ENCODE peak calls at places on chromosomes 3 and 15, in seven cellular contexts. N, C, U, E, D, I and G are unnamed samples.

GRCh38 chr3:31504230-31504629 is 28.5 kb upstream of the STT3B start:
- DNase-seq in N (no peak), C (no peak), U (no peak), E (no peak), D (no peak), I (no peak), G (no peak)

GRCh38 chr3:149527531-149528343 is 53.2 kb downstream of the TM4SF4 start:
- DNase-seq in N (no peak), C (no peak), U (no peak), E (no peak), D (no peak), I (no peak), G (peak; percentile 13)

GRCh38 chr15:48354694-48355303 is 23.6 kb downstream of the DUT start:
- DNase-seq in N (no peak), C (no peak), U (no peak), E (no peak), D (no peak), I (no peak), G (no peak)

GRCh38 chr3:150351398-150351797 is 56.7 kb upstream of the TSC22D2 start:
- DNase-seq in N (no peak), C (no peak), U (no peak), E (no peak), D (no peak), I (no peak), G (no peak)

GRCh38 chr15:59296181-59296617 is 76.5 kb downstream of the MYO1E start:
- DNase-seq in N (no peak), C (no peak), U (no peak), E (peak; percentile 75), D (no peak), I (no peak), G (no peak)

GRCh38 chr3:102125197-102125993 is 276.1 kb downstream of the NFKBIZ start:
- DNase-seq in N (no peak), C (no peak), U (no peak), E (no peak), D (no peak), I (no peak), G (no peak)

GRCh38 chr15:32704343-32705076 is 13.3 kb upstream of the GREM1 start:
- DNase-seq in N (no peak), C (no peak), U (no peak), E (no peak), D (no peak), I (no peak), G (no peak)

GRCh38 chr3:59456852-59457485 is 407.1 kb upstream of the CFAP20DC start:
- DNase-seq in N (no peak), C (no peak), U (no peak), E (no peak), D (no peak), I (no peak), G (no peak)

GRCh38 chr3:172815857-172816256 is 65.3 kb downstream of the ECT2 start:
- DNase-seq in N (no peak), C (no peak), U (no peak), E (no peak), D (no peak), I (no peak), G (no peak)

GRCh38 chr3:10342781-10343180 is 21.9 kb upstream of the SEC13 start:
- DNase-seq in N (no peak), C (no peak), U (no peak), E (no peak), D (no peak), I (no peak), G (no peak)